ENCODE peak calls at places on chromosome 14, in seven cellular contexts. C, N, I, S, Y, V and B are unnamed samples.

GRCh38 chr14:105447651-105448640 is 26.7 kb upstream of the CRIP2 start:
- DNase-seq in S (no peak), C (no peak), I (no peak), N (no peak), V (no peak), Y (no peak), B (no peak)

GRCh38 chr14:72608391-72609204 is 285.3 kb downstream of the DPF3 start:
- DNase-seq in C (no peak), I (peak), N (peak), Y (no peak), S (no peak), V (no peak), B (no peak)

GRCh38 chr14:105937253-105938054 is 411.1 kb downstream of the TMEM121 start:
- DNase-seq in N (no peak), I (no peak), Y (peak), S (no peak), V (no peak), C (no peak), B (no peak)

GRCh38 chr14:104789752-104790743 is 5.5 kb downstream of the AKT1 start:
- DNase-seq in V (no peak), C (no peak), I (no peak), Y (no peak), N (no peak), S (no peak), B (no peak)

GRCh38 chr14:95227279-95227860 is 70.0 kb upstream of the DICER1 start:
- DNase-seq in I (peak), Y (peak), S (no peak), V (no peak), C (no peak), N (peak), B (no peak)

GRCh38 chr14:99971929-99972747 is 93.1 kb upstream of the EVL start:
- DNase-seq in N (no peak), C (peak), I (peak), V (no peak), S (no peak), Y (no peak), B (no peak)

GRCh38 chr14:91303091-91303923 is 58.8 kb upstream of the GPR68 start:
- DNase-seq in N (no peak), S (peak), C (peak), V (peak), I (peak), Y (no peak), B (no peak)

GRCh38 chr14:77508249-77508648 is 9.6 kb upstream of the ISM2 start:
- DNase-seq in I (peak), Y (no peak), V (no peak), C (no peak), N (no peak), S (no peak), B (no peak)

GRCh38 chr14:67944605-67945004 is 125.0 kb downstream of the RAD51B start:
- DNase-seq in S (no peak), C (no peak), N (no peak), I (no peak), Y (no peak), V (no peak), B (no peak)

GRCh38 chr14:26808407-26808806 is 210.6 kb upstream of the NOVA1 start:
- DNase-seq in Y (no peak), V (no peak), S (no peak), C (no peak), N (no peak), I (peak), B (no peak)

GRCh38 chr14:100122481-100123215 is 36.8 kb downstream of the DEGS2 start:
- DNase-seq in S (no peak), I (no peak), Y (no peak), V (no peak), C (no peak), N (no peak), B (no peak)

GRCh38 chr14:21915814-21916213 is 242.2 kb upstream of the OR4E1 start:
- DNase-seq in I (peak), C (no peak), S (no peak), Y (peak), V (no peak), N (peak), B (no peak)

GRCh38 chr14:32083315-32083624 is 6.2 kb downstream of the ARHGAP5 start:
- DNase-seq in V (no peak), C (no peak), N (no peak), Y (no peak), I (no peak), S (no peak), B (no peak)
- H3K27ac ChIP-seq in V (no peak), C (no peak), N (peak), Y (no peak), I (peak), S (no peak), B (no peak)

DNA sequence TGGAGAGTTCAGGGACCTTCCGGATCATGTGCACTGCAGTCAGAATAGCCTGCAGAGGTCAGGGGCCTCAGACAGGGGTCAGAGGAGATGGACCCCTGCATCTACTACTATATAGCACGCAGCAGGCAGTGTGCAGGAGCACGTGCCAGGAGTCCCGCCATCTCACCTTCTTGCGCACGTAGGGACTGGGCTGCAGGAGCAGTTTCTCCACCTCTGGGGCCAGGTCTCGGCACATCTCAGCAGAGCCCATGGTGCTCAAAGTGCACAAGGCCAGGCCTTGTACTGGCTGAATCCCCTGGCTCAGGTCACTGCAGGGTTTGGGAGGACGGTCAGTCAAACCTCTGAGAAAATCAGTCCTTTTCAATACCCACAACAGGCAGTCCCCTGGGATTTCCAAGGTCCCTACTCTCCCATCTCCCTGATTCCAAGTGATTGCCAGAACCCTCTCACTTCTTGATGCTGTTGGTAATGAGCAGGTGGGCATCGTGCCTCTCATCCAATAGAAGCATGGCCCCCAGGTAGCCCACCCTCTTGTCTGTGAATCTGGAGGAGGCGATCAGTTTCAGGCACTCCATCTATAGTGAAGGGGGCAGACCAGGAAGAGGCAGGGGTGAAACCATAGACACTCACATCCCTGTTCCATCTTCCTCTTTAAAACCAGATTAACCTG is 1.3 kb downstream of the AP1G2 start:
- DNase-seq in C (no peak), I (no peak), Y (no peak), V (no peak), S (no peak), N (no peak), B (no peak)
- H3K27ac ChIP-seq in C (peak), I (no peak), Y (no peak), V (no peak), S (no peak), N (no peak), B (peak)

GRCh38 chr14:63273717-63274673 is 44.7 kb downstream of the GPHB5 start:
- DNase-seq in V (no peak), C (no peak), N (no peak), Y (no peak), I (peak), S (no peak), B (no peak)
- H3K27ac ChIP-seq in V (no peak), C (no peak), N (no peak), Y (no peak), I (no peak), S (no peak), B (no peak)

DNA sequence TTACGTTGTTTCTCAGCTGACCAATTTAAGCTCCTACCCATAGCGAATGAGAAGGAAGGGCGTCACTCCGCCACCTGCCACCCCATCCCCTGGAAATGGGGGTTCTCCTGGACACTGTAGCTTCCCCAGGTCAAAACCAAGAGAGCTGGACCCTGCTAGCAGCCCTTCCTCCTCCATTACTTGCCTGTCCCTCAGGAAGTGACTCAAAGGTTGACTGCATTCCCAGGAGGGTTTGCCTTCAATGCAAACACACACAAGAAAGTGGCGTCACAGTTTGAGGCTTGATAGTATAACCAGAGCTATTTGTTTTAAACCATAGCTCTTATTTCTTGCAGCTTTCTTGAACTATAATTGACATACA is 79.1 kb downstream of the KCNK13 start:
- DNase-seq in S (no peak), I (peak), V (no peak), N (no peak), C (no peak), Y (no peak), B (no peak)
- H3K27ac ChIP-seq in S (no peak), I (no peak), V (no peak), N (no peak), C (no peak), Y (no peak), B (no peak)

GRCh38 chr14:92480856-92481255 is 32.7 kb upstream of the RIN3 start:
- DNase-seq in V (no peak), Y (no peak), N (no peak), S (no peak), C (no peak), I (no peak), B (no peak)

GRCh38 chr14:92481386-92481785 is 32.2 kb upstream of the RIN3 start:
- DNase-seq in S (peak), I (peak), N (no peak), Y (no peak), C (no peak), V (no peak), B (no peak)

GRCh38 chr14:92484132-92484823 is 29.3 kb upstream of the RIN3 start:
- DNase-seq in V (no peak), Y (no peak), S (peak), C (no peak), N (no peak), I (no peak), B (no peak)

GRCh38 chr14:92481811-92482559 is 31.6 kb upstream of the RIN3 start:
- DNase-seq in N (no peak), V (no peak), C (no peak), S (peak), Y (no peak), I (no peak), B (no peak)

GRCh38 chr14:92482621-92483319 is 30.8 kb upstream of the RIN3 start:
- DNase-seq in C (no peak), N (no peak), I (no peak), S (peak), Y (no peak), V (no peak), B (no peak)
- H3K27ac ChIP-seq in C (no peak), N (no peak), I (no peak), S (no peak), Y (no peak), V (no peak), B (no peak)

GRCh38 chr14:102227184-102227964 is 77.6 kb downstream of the MOK start:
- DNase-seq in I (no peak), S (no peak), N (no peak), C (no peak), Y (no peak), V (no peak), B (no peak)
- H3K27ac ChIP-seq in I (peak), S (no peak), N (no peak), C (no peak), Y (no peak), V (no peak), B (no peak)